ENCODE peak calls at places on chromosomes 11 and 22, in six cellular contexts. J is IMR-90, Y is A549, C is lower leg skin, H is transverse colon, B is HCT116. S is an unnamed sample.

GRCh38 chr11:133078012-133078411 is 454.3 kb downstream of the OPCML start:
- DNase-seq in C (no peak), H (no peak), J (no peak), Y (no peak), B (no peak), S (no peak)

GRCh38 chr11:100830978-100831732 is 144.1 kb downstream of the ARHGAP42 start:
- DNase-seq in Y (peak), J (peak), B (no peak), C (peak), H (no peak), S (peak)

GRCh38 chr11:46513934-46514342 is 79.9 kb downstream of the AMBRA1 start:
- DNase-seq in B (no peak), H (peak), C (peak), J (peak), Y (no peak), S (no peak)

GRCh38 chr11:132644511-132644910 is 887.8 kb downstream of the OPCML start:
- DNase-seq in B (no peak), Y (no peak), C (no peak), H (no peak), J (no peak), S (no peak)

GRCh38 chr11:47152953-47153950 is 23.4 kb downstream of the ARFGAP2 start:
- DNase-seq in Y (peak), J (peak), C (peak), H (peak), B (no peak), S (peak)

GRCh38 chr11:114340311-114341131 is 44.3 kb downstream of the NNMT start:
- DNase-seq in J (peak), B (peak), H (peak), Y (peak), C (peak), S (peak)

GRCh38 chr11:120273432-120273831 is 33.5 kb downstream of the POU2F3 start:
- DNase-seq in Y (no peak), C (no peak), J (peak), B (no peak), H (no peak), S (no peak)

GRCh38 chr11:92104349-92104748 is 120.3 kb upstream of the FAT3 start:
- DNase-seq in J (no peak), B (no peak), Y (no peak), C (no peak), H (no peak), S (no peak)

GRCh38 chr11:133303262-133303661 is 229.0 kb downstream of the OPCML start:
- DNase-seq in J (no peak), B (no peak), Y (no peak), H (no peak), C (no peak), S (no peak)

GRCh38 chr22:48748113-48748859 is 1079.4 kb downstream of the BRD1 start:
- DNase-seq in J (no peak), H (no peak), C (peak), B (no peak), Y (no peak), S (no peak)

GRCh38 chr11:41309716-41310115 is 149.7 kb downstream of the LRRC4C start:
- DNase-seq in J (no peak), B (no peak), Y (no peak), C (no peak), H (no peak), S (no peak)

GRCh38 chr22:30312053-30312452 is 14.7 kb downstream of the TBC1D10A start:
- DNase-seq in Y (no peak), J (peak), B (peak), H (no peak), C (no peak), S (no peak)

GRCh38 chr22:50613291-50613981 is 12.8 kb downstream of the MAPK8IP2 start:
- DNase-seq in C (no peak), J (no peak), H (peak), Y (no peak), B (peak), S (no peak)

GRCh38 chr11:126766425-126766824 is 234.1 kb downstream of the KIRREL3 start:
- DNase-seq in B (no peak), H (peak), Y (peak), J (no peak), C (no peak), S (no peak)

GRCh38 chr11:108483163-108483562 is 15.0 kb downstream of the POGLUT3 start:
- DNase-seq in Y (no peak), C (no peak), J (peak), B (no peak), H (no peak), S (no peak)

GRCh38 chr22:25482091-25482760 is 82.2 kb upstream of the GRK3 start:
- DNase-seq in C (no peak), H (no peak), B (no peak), J (no peak), Y (no peak), S (no peak)

GRCh38 chr11:92703431-92703830 is 266.0 kb upstream of the MTNR1B start:
- DNase-seq in Y (no peak), J (peak), H (no peak), C (no peak), B (no peak), S (no peak)

GRCh38 chr11:44726278-44727113 is at the start of gene TSPAN18:
- DNase-seq in C (no peak), H (no peak), B (no peak), Y (no peak), J (no peak), S (no peak)

GRCh38 chr11:44943118-44943517 is 7.6 kb downstream of the TP53I11 start:
- DNase-seq in C (no peak), J (no peak), Y (no peak), B (no peak), H (peak), S (no peak)

GRCh38 chr11:115357066-115357465 is 147.1 kb downstream of the CADM1 start:
- DNase-seq in Y (no peak), B (no peak), J (no peak), H (no peak), C (no peak), S (no peak)

GRCh38 chr11:47863893-47864430 is 15.8 kb upstream of the NUP160 start:
- DNase-seq in C (no peak), B (no peak), Y (no peak), H (no peak), J (no peak), S (no peak)

GRCh38 chr11:12509371-12509770 is 132.0 kb downstream of the PARVA start:
- DNase-seq in H (no peak), B (no peak), C (no peak), J (no peak), Y (no peak), S (no peak)

GRCh38 chr22:28299760-28300159 is 379.9 kb downstream of the TTC28 start:
- DNase-seq in H (no peak), J (peak), B (no peak), Y (no peak), C (no peak), S (no peak)

GRCh38 chr11:206002-206384 is 1.2 kb downstream of the BET1L start:
- DNase-seq in B (no peak), C (peak), Y (no peak), J (no peak), H (peak), S (no peak)

GRCh38 chr11:16226245-16226644 is 130.1 kb downstream of the SOX6 start:
- DNase-seq in Y (peak), B (no peak), C (no peak), H (peak), J (peak), S (no peak)

GRCh38 chr22:50696799-50697561 is 24.4 kb downstream of the SHANK3 start:
- DNase-seq in B (no peak), Y (no peak), H (no peak), J (no peak), C (no peak), S (no peak)

GRCh38 chr22:35313311-35314121 is 13.8 kb downstream of the TOM1 start:
- DNase-seq in Y (peak), C (no peak), J (peak), B (no peak), H (no peak), S (no peak)

GRCh38 chr11:119284344-119285157 is 32.4 kb downstream of the MCAM start:
- DNase-seq in J (peak), H (no peak), C (no peak), B (peak), Y (peak), S (no peak)

GRCh38 chr22:20758688-20759087 is 15.2 kb upstream of the SERPIND1 start:
- DNase-seq in B (no peak), H (no peak), J (no peak), C (no peak), Y (peak), S (no peak)

GRCh38 chr11:29063630-29064361 is 953.0 kb downstream of the KCNA4 start:
- DNase-seq in J (peak), Y (peak), B (no peak), C (no peak), H (no peak), S (no peak)

GRCh38 chr11:119721129-119722120 is 7.6 kb downstream of the NECTIN1 start:
- DNase-seq in J (no peak), B (no peak), Y (peak), C (no peak), H (no peak), S (no peak)

GRCh38 chr22:22720201-22720723 is 75.8 kb downstream of the GGTLC2 start:
- DNase-seq in H (peak), C (no peak), J (peak), B (peak), Y (peak), S (no peak)

GRCh38 chr11:102794382-102794781 is 3.6 kb downstream of the MMP1 start:
- DNase-seq in H (no peak), Y (peak), B (peak), C (no peak), J (peak), S (no peak)
- TF ChIP-seq CTCF in H (no peak), Y (peak), B (peak), C (no peak), J (peak), S (no peak)

DNA sequence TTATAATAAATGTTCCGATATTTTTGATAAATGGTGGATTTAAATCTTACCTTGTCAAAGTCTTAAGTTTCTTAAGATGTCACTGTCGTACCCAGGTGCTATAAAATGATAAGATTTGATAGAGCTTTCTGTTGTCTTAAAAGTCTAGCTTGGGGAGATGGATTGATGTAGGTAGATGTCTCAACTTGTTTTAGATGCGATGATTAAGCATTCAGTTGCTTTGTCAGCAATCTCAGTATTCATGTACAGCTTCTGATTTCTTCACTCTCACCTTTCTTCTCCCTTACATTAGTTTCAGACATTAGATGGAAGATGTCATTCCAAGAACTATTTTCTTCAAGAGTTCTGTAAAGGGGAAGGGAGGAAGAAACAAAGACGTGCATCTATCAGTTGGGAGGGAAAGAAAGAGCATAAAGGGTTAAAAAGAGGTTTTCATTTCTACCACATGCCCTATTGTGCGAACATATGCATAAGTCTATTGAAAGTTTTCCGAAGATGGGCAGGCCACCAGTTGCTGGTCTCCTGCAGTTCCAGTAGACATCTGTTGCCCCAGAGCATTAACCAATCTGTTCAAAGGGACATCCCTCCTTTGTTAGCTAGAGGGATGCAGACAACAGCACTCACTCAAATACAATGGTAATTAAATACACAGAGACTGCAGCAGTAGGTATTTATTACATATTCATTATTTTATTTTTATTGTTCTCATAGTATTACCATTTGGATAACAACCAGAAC is 38.4 kb downstream of the ZC3H12C start:
- DNase-seq in J (no peak), H (no peak), C (no peak), B (no peak), Y (no peak), S (no peak)
- TF ChIP-seq POLR2A in J (no peak), H (no peak), C (no peak), B (no peak), Y (no peak), S (no peak)

GRCh38 chr11:122363306-122363705 is 247.3 kb upstream of the BLID start:
- DNase-seq in H (no peak), Y (no peak), B (no peak), C (no peak), J (no peak), S (no peak)
- TF ChIP-seq CTCF in H (no peak), Y (no peak), B (no peak), C (no peak), J (no peak), S (no peak)

GRCh38 chr11:73159297-73159696 is 17.2 kb upstream of the FCHSD2 start:
- DNase-seq in C (no peak), Y (no peak), B (no peak), J (no peak), H (no peak), S (no peak)

GRCh38 chr11:73158356-73159051 is 16.4 kb upstream of the FCHSD2 start:
- DNase-seq in J (peak), Y (no peak), C (no peak), H (no peak), B (no peak), S (no peak)

GRCh38 chr11:73156686-73157085 is 14.6 kb upstream of the FCHSD2 start:
- DNase-seq in C (no peak), J (no peak), H (no peak), Y (no peak), B (no peak), S (no peak)

GRCh38 chr11:73156114-73156513 is 14.0 kb upstream of the FCHSD2 start:
- DNase-seq in H (no peak), J (no peak), B (no peak), C (no peak), Y (no peak), S (no peak)

GRCh38 chr11:73157141-73158010 is 15.3 kb upstream of the FCHSD2 start:
- DNase-seq in J (peak), C (no peak), Y (no peak), H (peak), B (no peak), S (no peak)
- TF ChIP-seq POLR2A in J (no peak), C (no peak), Y (no peak), H (no peak), B (no peak), S (no peak)

DNA sequence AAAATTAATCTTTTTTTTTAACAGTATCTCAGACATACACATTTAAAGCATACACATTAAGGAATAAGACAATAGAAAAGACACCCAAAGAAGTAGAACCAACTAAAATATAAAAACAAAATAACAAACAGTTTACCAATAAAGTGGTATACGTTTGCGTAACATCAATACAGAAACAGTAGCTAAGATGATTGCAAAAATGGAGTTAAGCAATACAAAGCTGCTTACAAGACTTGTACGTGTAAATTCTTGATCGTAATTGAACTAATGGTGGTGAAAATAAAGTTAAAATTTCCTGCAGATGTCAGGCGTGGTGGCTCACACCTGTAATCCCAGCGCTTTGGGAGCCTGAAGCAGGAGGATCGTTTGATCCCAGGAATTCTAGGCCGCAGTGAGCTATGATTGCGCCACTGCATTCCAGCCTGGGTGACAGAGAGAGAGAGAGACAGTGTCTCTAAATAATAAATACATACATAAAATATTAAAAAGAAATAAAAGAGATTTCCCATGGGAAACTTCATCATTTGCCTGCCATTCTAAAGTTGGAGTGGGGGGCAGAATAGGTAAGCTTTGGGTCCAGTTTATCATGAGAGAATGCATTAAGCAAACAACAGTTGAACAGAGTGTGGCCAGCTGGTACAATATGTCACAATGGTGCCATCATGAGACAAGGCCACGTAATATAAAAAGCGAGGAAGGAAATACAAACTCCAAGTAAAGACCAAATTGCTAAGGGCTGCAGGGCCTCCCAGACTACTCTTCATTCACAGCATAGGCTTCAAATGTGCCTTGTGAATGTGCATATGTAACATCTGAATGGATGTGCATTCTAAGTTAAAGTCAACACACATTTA is 38.9 kb upstream of the EED start:
- DNase-seq in J (no peak), B (no peak), H (no peak), C (no peak), Y (no peak), S (peak)
- TF ChIP-seq CTCF in J (no peak), B (no peak), H (no peak), C (no peak), Y (no peak), S (no peak)

GRCh38 chr22:39308614-39309363 is 10.6 kb downstream of the RPL3 start:
- DNase-seq in H (peak), C (peak), Y (peak), B (peak), J (peak), S (peak)
- TF ChIP-seq POLR2A in H (no peak), C (no peak), Y (no peak), B (peak), J (no peak), S (no peak)